ENCODE peak calls at places on chromosome 5, in six cellular contexts. I is upper lobe of left lung, P is A549, W is adrenal gland, Y is sigmoid colon, E is stomach. K is an unnamed sample.
A peak's percentile ranks its signal among the peaks of the same experiment; 100 is the strongest.

GRCh38 chr5:6359941-6360683 is 18.2 kb downstream of the MED10 start:
- DNase-seq in I (no peak), P (no peak), W (no peak), Y (no peak), E (no peak), K (peak; percentile 77)

GRCh38 chr5:27472000-27472763 is 433.8 kb upstream of the CDH9 start:
- DNase-seq in I (no peak), P (peak; percentile 79), W (no peak), Y (no peak), E (no peak), K (no peak)

GRCh38 chr5:177134653-177135225 is 1.2 kb downstream of the NSD1 start:
- DNase-seq in I (no peak), P (no peak), W (no peak), Y (peak; percentile 22), E (no peak), K (no peak)

GRCh38 chr5:4361626-4362281 is 766.1 kb downstream of the IRX1 start:
- DNase-seq in I (no peak), P (no peak), W (no peak), Y (no peak), E (no peak), K (no peak)

GRCh38 chr5:142325677-142326479 is 1.1 kb upstream of the SPRY4 start:
- DNase-seq in I (peak; percentile 86), P (peak; percentile 90), W (peak; percentile 65), Y (peak; percentile 76), E (peak; percentile 44), K (no peak)

GRCh38 chr5:178182158-178182876 is 4.9 kb downstream of the GMCL2 start:
- DNase-seq in I (no peak), P (no peak), W (no peak), Y (no peak), E (no peak), K (no peak)

GRCh38 chr5:142977363-142978051 is 207.3 kb downstream of the ARHGAP26 start:
- DNase-seq in I (no peak), P (no peak), W (no peak), Y (no peak), E (no peak), K (no peak)

GRCh38 chr5:170159101-170159698 is 53.5 kb downstream of the FOXI1 start:
- DNase-seq in I (no peak), P (peak; percentile 29), W (no peak), Y (no peak), E (no peak), K (no peak)

GRCh38 chr5:144203750-144204596 is 33.3 kb downstream of the KCTD16 start:
- DNase-seq in I (no peak), P (no peak), W (peak; percentile 44), Y (no peak), E (peak; percentile 42), K (no peak)

GRCh38 chr5:87997662-87998061 is 271.0 kb downstream of the TMEM161B start:
- DNase-seq in I (no peak), P (no peak), W (no peak), Y (no peak), E (no peak), K (no peak)

GRCh38 chr5:142861011-142861410 is 90.8 kb downstream of the ARHGAP26 start:
- DNase-seq in I (no peak), P (no peak), W (no peak), Y (no peak), E (no peak), K (peak; percentile 64)

GRCh38 chr5:56545016-56545415 is 270.3 kb upstream of the MAP3K1 start:
- DNase-seq in I (no peak), P (no peak), W (no peak), Y (no peak), E (no peak), K (no peak)

GRCh38 chr5:77852514-77853352 is 76.6 kb upstream of the TBCA start:
- DNase-seq in I (peak; percentile 85), P (peak; percentile 53), W (peak; percentile 69), Y (peak; percentile 77), E (no peak), K (no peak)

GRCh38 chr5:65817936-65818335 is 95.9 kb downstream of the NLN start:
- DNase-seq in I (no peak), P (no peak), W (no peak), Y (no peak), E (no peak), K (no peak)

GRCh38 chr5:73532195-73532594 is 33.2 kb downstream of the ANKRA2 start:
- DNase-seq in I (no peak), P (no peak), W (no peak), Y (no peak), E (no peak), K (no peak)

GRCh38 chr5:149452665-149453617 is 73.8 kb upstream of the IL17B start:
- DNase-seq in I (no peak), P (no peak), W (no peak), Y (peak; percentile 93), E (no peak), K (no peak)

GRCh38 chr5:285991-286557 is 14.6 kb downstream of the PDCD6 start:
- DNase-seq in I (no peak), P (no peak), W (no peak), Y (peak; percentile 55), E (no peak), K (no peak)

GRCh38 chr5:115151208-115151805 is 18.4 kb downstream of the TRIM36 start:
- DNase-seq in I (no peak), P (no peak), W (no peak), Y (no peak), E (no peak), K (no peak)

GRCh38 chr5:150444770-150445169 is 4.8 kb downstream of the RPS14 start:
- DNase-seq in I (no peak), P (no peak), W (no peak), Y (no peak), E (no peak), K (no peak)

GRCh38 chr5:78610163-78610583 is 38.4 kb downstream of the LHFPL2 start:
- DNase-seq in I (no peak), P (no peak), W (no peak), Y (peak; percentile 93), E (no peak), K (no peak)

GRCh38 chr5:93100976-93101375 is 480.0 kb downstream of the NR2F1-AS1 start:
- DNase-seq in I (no peak), P (no peak), W (no peak), Y (no peak), E (no peak), K (no peak)

GRCh38 chr5:122078116-122078865 is at the start of gene LOX:
- DNase-seq in I (peak; percentile 84), P (no peak), W (peak; percentile 36), Y (peak; percentile 95), E (peak; percentile 50), K (peak; percentile 97)

GRCh38 chr5:169291877-169292276 is 9.1 kb downstream of the SLIT3 start:
- DNase-seq in I (no peak), P (no peak), W (no peak), Y (no peak), E (no peak), K (no peak)

GRCh38 chr5:1125030-1125357 is 13.1 kb upstream of the SLC12A7 start:
- DNase-seq in I (no peak), P (no peak), W (no peak), Y (peak; percentile 93), E (no peak), K (no peak)

GRCh38 chr5:5421149-5421960 is 1.1 kb upstream of the ICE1 start:
- DNase-seq in I (no peak), P (no peak), W (no peak), Y (no peak), E (no peak), K (no peak)

GRCh38 chr5:88480245-88480644 is 211.6 kb upstream of the TMEM161B start:
- DNase-seq in I (no peak), P (no peak), W (no peak), Y (no peak), E (no peak), K (no peak)

GRCh38 chr5:74543162-74543995 is 97.1 kb downstream of the ENC1 start:
- DNase-seq in I (no peak), P (peak; percentile 81), W (no peak), Y (no peak), E (no peak), K (no peak)
- TF ChIP-seq POLR2A in I (no peak), P (no peak), W (no peak), Y (no peak), E (no peak), K (no peak)

DNA sequence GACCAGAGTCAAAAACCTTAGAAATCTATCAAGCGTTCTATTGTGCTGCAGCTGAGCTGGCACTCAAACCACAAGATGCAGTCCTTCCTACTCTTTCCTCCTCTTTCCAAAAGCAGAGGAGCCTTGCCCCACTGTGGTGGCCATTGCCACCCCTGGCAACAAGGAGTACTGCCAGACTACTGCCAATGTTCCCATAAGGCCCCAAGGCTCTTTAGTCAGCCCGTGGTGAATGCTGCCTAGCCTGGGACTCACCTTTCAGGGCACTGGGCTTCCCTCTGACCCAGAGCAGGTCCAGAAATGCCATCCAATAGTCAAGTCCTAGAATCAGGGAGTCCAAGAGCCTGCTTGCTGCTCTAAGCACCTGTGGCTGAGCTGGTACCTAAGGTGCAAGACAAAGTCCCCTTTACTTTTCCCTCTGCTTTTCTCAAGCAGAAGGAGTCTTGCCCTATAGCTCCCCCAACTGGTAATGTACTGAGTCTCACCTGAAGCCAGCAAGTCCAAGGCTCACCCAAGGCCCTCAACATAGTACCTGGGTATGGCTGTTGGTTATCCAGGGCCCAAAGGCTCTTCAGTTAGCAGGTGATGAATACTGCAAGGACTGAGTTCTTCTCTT is 219.4 kb downstream of the ATPSCKMT start:
- DNase-seq in I (no peak), P (no peak), W (no peak), Y (no peak), E (no peak), K (no peak)
- TF ChIP-seq CTCF in I (peak; percentile 49), P (no peak), W (no peak), Y (no peak), E (no peak), K (no peak)

GRCh38 chr5:145939532-145940065 is 3.2 kb downstream of the SH3RF2 start:
- DNase-seq in I (no peak), P (no peak), W (no peak), Y (no peak), E (no peak), K (no peak)

GRCh38 chr5:145938699-145939531 is 2.5 kb downstream of the SH3RF2 start:
- DNase-seq in I (no peak), P (no peak), W (no peak), Y (no peak), E (no peak), K (no peak)

GRCh38 chr5:145934276-145934675 is 2.1 kb upstream of the SH3RF2 start:
- DNase-seq in I (no peak), P (no peak), W (no peak), Y (no peak), E (no peak), K (no peak)

GRCh38 chr5:145937432-145938250 is 1.3 kb downstream of the SH3RF2 start:
- DNase-seq in I (peak; percentile 50), P (peak; percentile 78), W (no peak), Y (no peak), E (peak; percentile 38), K (no peak)

GRCh38 chr5:145936401-145937131 is at the start of gene SH3RF2:
- DNase-seq in I (peak; percentile 86), P (peak; percentile 88), W (peak; percentile 44), Y (peak; percentile 65), E (peak; percentile 73), K (peak; percentile 60)
- TF ChIP-seq POLR2A in I (no peak), P (peak; percentile 56), W (no peak), Y (no peak), E (peak; percentile 13), K (no peak)

DNA sequence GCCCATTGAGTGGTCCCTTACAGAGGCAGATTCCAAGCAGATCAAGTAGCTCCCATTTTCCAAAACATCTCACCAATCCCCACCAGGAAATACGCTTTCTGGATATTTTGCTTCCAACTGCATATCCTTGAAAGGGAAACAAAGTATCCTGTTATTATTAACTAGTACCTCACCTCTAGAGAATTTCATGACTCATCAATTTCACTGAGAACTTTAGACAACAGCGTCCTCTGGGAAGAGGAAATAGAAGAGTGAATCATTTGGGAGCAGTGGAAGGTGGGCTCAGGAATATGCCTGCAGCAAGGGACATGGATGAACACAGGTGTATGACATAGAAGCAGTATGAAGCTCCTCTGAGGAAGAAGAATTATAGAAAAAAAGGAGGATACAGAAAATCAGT is 186.7 kb downstream of the MARCHF11 start:
- DNase-seq in I (no peak), P (no peak), W (no peak), Y (no peak), E (no peak), K (no peak)
- TF ChIP-seq CTCF in I (no peak), P (no peak), W (no peak), Y (no peak), E (no peak), K (no peak)

K was measured in lower leg skin.